ENCODE peak calls at places on chromosome 3, in five cellular contexts. K is stimulated activated CD8-positive, alpha-beta memory T cell treated with anti-CD3 and anti-CD28 coated beads, Interleukin-15, amount 100 ng/mL, for 1 hour; J is neural progenitor cell; D is WERI-Rb-1; X is HAP-1. T is an unnamed sample.

GRCh38 chr3:138197545-138197944 is 10.4 kb downstream of the ARMC8 start:
- DNase-seq in K (no peak), J (no peak), D (no peak), X (no peak), T (no peak)

GRCh38 chr3:93983408-93983807 is 3.5 kb downstream of the ARL13B start:
- DNase-seq in K (no peak), J (no peak), D (no peak), X (no peak), T (no peak)

GRCh38 chr3:102464261-102464660 is 29.4 kb downstream of the ZPLD1 start:
- DNase-seq in K (no peak), J (no peak), D (no peak), X (no peak), T (no peak)

GRCh38 chr3:190825389-190826016 is 37.0 kb downstream of the GMNC start:
- DNase-seq in K (no peak), J (no peak), D (no peak), X (no peak), T (no peak)

GRCh38 chr3:23159929-23160328 is 43.2 kb upstream of the UBE2E2 start:
- DNase-seq in K (no peak), J (no peak), D (no peak), X (no peak), T (no peak)

GRCh38 chr3:167051421-167051820 is 328.7 kb downstream of the ZBBX start:
- DNase-seq in K (no peak), J (peak), D (peak), X (no peak), T (no peak)

GRCh38 chr3:162141232-162141631 is 644.6 kb downstream of the OTOL1 start:
- DNase-seq in K (no peak), J (no peak), D (no peak), X (no peak), T (no peak)

GRCh38 chr3:166085164-166085830 is 248.1 kb upstream of the BCHE start:
- DNase-seq in K (no peak), J (no peak), D (no peak), X (no peak), T (no peak)

GRCh38 chr3:128994173-128994512 is 267 bp upstream of the CFAP92 start:
- DNase-seq in K (no peak), J (no peak), D (no peak), X (no peak), T (no peak)

GRCh38 chr3:65473746-65474145 is 565.0 kb downstream of the MAGI1 start:
- DNase-seq in K (no peak), J (no peak), D (no peak), X (no peak), T (no peak)

GRCh38 chr3:13507791-13508339 is 27.8 kb downstream of the HDAC11 start:
- DNase-seq in K (no peak), J (peak), D (no peak), X (no peak), T (no peak)

GRCh38 chr3:172138792-172139507 is 99.6 kb downstream of the FNDC3B start:
- DNase-seq in K (no peak), J (no peak), D (no peak), X (peak), T (no peak)

GRCh38 chr3:149198611-149199010 is 23.0 kb downstream of the CP start:
- DNase-seq in K (no peak), J (peak), D (no peak), X (peak), T (no peak)

T was measured in memory B cell.